ENCODE peak calls at places on chromosomes 13 and 19, in seven cellular contexts. F is nucleus accumbens; B is T-helper 2 cell; W is Jurkat, Clone E6-1; Z is fibroblast of the aortic adventitia; Q is cardiac muscle cell; K is fibroblast of pulmonary artery. H is an unnamed sample.

GRCh38 chr19:41708481-41708880 is at the start of gene CEACAM5:
- DNase-seq in F (no peak), Z (no peak), B (no peak), Q (no peak), W (no peak), K (no peak), H (no peak)

GRCh38 chr13:97000295-97000925 is 6.1 kb upstream of the OXGR1 start:
- DNase-seq in F (no peak), Z (no peak), B (no peak), Q (no peak), K (peak), W (no peak), H (no peak)

GRCh38 chr13:32134241-32134801 is 102.7 kb downstream of the FRY start:
- DNase-seq in K (no peak), F (no peak), W (no peak), Q (no peak), Z (peak), B (no peak), H (no peak)

GRCh38 chr13:113143466-113144254 is 14.8 kb upstream of the PROZ start:
- DNase-seq in K (no peak), Z (no peak), B (no peak), F (no peak), Q (no peak), W (no peak), H (no peak)

GRCh38 chr19:10514211-10515145 is 2.8 kb downstream of the S1PR5 start:
- DNase-seq in W (peak), Z (no peak), B (no peak), F (peak), K (no peak), Q (peak), H (no peak)

GRCh38 chr19:52086481-52086880 is 9.1 kb downstream of the ZNF841 start:
- DNase-seq in Z (peak), K (peak), B (no peak), Q (no peak), W (no peak), F (no peak), H (no peak)

GRCh38 chr13:101231751-101232428 is 184.4 kb downstream of the NALCN start:
- DNase-seq in Q (no peak), K (no peak), B (no peak), Z (peak), W (no peak), F (no peak), H (no peak)

GRCh38 chr19:3785938-3786824 is at the start of gene MATK:
- DNase-seq in Z (no peak), W (no peak), B (no peak), K (no peak), Q (no peak), F (no peak), H (peak)

GRCh38 chr13:49655906-49656305 is 27.6 kb downstream of the ARL11 start:
- DNase-seq in Z (no peak), K (no peak), Q (no peak), B (no peak), F (no peak), W (no peak), H (no peak)

GRCh38 chr19:35505956-35506355 is 7.5 kb downstream of the DMKN start:
- DNase-seq in B (no peak), Z (no peak), F (no peak), Q (no peak), W (no peak), K (no peak), H (no peak)

GRCh38 chr13:33072282-33072681 is 56.1 kb downstream of the KL start:
- DNase-seq in K (peak), B (no peak), W (peak), Z (peak), Q (no peak), F (peak), H (no peak)

GRCh38 chr19:49491804-49492572 is 4.2 kb upstream of the RPS11 start:
- DNase-seq in K (no peak), F (no peak), W (no peak), B (no peak), Q (no peak), Z (no peak), H (no peak)

GRCh38 chr13:41470187-41470586 is 12.8 kb downstream of the RGCC start:
- DNase-seq in Z (no peak), W (no peak), Q (no peak), B (no peak), K (no peak), F (no peak), H (no peak)

GRCh38 chr19:46481947-46482346 is 10.6 kb upstream of the PNMA8A start:
- DNase-seq in Z (peak), K (peak), B (no peak), F (no peak), W (no peak), Q (no peak), H (no peak)

GRCh38 chr19:10290439-10290875 is 705 bp downstream of the ICAM5 start:
- DNase-seq in W (no peak), K (no peak), Z (peak), B (no peak), Q (peak), F (no peak), H (no peak)

GRCh38 chr13:54029720-54030119 is 1001.1 kb downstream of the OLFM4 start:
- DNase-seq in K (no peak), B (no peak), F (no peak), W (no peak), Q (no peak), Z (no peak), H (peak)

GRCh38 chr19:55261671-55262126 is 2.9 kb upstream of the PPP6R1 start:
- DNase-seq in K (no peak), Q (no peak), B (no peak), F (no peak), Z (no peak), W (no peak), H (no peak)

GRCh38 chr19:38360839-38361631 is 13.3 kb upstream of the PSMD8 start:
- DNase-seq in W (no peak), B (no peak), Q (no peak), K (no peak), Z (no peak), F (no peak), H (no peak)

GRCh38 chr19:8973501-8974091 is 36.6 kb downstream of the MUC16 start:
- DNase-seq in F (no peak), Z (no peak), B (no peak), Q (peak), K (peak), W (peak), H (no peak)

GRCh38 chr13:63481334-63481733 is 2065.7 kb upstream of the PCDH20 start:
- DNase-seq in W (no peak), B (no peak), Z (peak), F (no peak), Q (no peak), K (peak), H (no peak)

GRCh38 chr19:50412419-50412818 is 6.3 kb upstream of the SPIB start:
- DNase-seq in Q (no peak), K (no peak), B (no peak), F (no peak), Z (no peak), W (no peak), H (no peak)

GRCh38 chr19:10552596-10553053 is 8.9 kb downstream of the ATG4D start:
- DNase-seq in F (no peak), W (peak), B (no peak), Z (no peak), K (no peak), Q (no peak), H (no peak)